ENCODE peak calls at places on chromosomes 7 and 10, in five cellular contexts. A is midbrain; W is BJ; L is smooth muscle cell of the brain vasculature; Q is activated CD8-positive, alpha-beta memory T cell treated with anti-CD3 and anti-CD28 coated beads, Interleukin-2, amount 50 U/mL, for 4 hours. U is an unnamed sample.

GRCh38 chr7:135930565-135931423 is 46.4 kb downstream of the MTPN start:
- DNase-seq in A (no peak), W (peak), L (no peak), Q (no peak), U (no peak)

GRCh38 chr10:121425623-121426022 is 172.6 kb downstream of the FGFR2 start:
- DNase-seq in A (no peak), W (no peak), L (no peak), Q (no peak), U (no peak)

GRCh38 chr7:36315309-36315948 is 74.2 kb upstream of the ANLN start:
- DNase-seq in A (no peak), W (no peak), L (no peak), Q (no peak), U (no peak)

GRCh38 chr7:113188396-113188795 is 70.0 kb upstream of the SMIM30 start:
- DNase-seq in A (no peak), W (no peak), L (no peak), Q (no peak), U (no peak)

GRCh38 chr10:35194471-35194870 is 67.8 kb downstream of the CREM start:
- DNase-seq in A (no peak), W (no peak), L (no peak), Q (no peak), U (no peak)

GRCh38 chr10:21406595-21407218 is 118.8 kb downstream of the SKIDA1 start:
- DNase-seq in A (no peak), W (no peak), L (no peak), Q (no peak), U (no peak)

GRCh38 chr7:151891753-151892152 is 14.8 kb upstream of the PRKAG2 start:
- DNase-seq in A (no peak), W (no peak), L (no peak), Q (no peak), U (no peak)

GRCh38 chr7:106216517-106217088 is 68.2 kb downstream of the NAMPT start:
- DNase-seq in A (no peak), W (peak), L (peak), Q (no peak), U (peak)

GRCh38 chr10:59626523-59626869 is 83.2 kb downstream of the SLC16A9 start:
- DNase-seq in A (no peak), W (no peak), L (no peak), Q (no peak), U (no peak)

GRCh38 chr7:140049339-140050024 is 13.3 kb downstream of the PARP12 start:
- DNase-seq in A (no peak), W (no peak), L (no peak), Q (no peak), U (no peak)

GRCh38 chr10:69961864-69962745 is 90.5 kb upstream of the MACROH2A2 start:
- DNase-seq in A (no peak), W (no peak), L (no peak), Q (no peak), U (no peak)

GRCh38 chr7:105367458-105367857 is 21.3 kb downstream of the SRPK2 start:
- DNase-seq in A (no peak), W (no peak), L (no peak), Q (no peak), U (no peak)

GRCh38 chr10:3478153-3478552 is 305.6 kb upstream of the PITRM1 start:
- DNase-seq in A (no peak), W (no peak), L (no peak), Q (no peak), U (no peak)

GRCh38 chr7:47940482-47941001 is 7.7 kb downstream of the PKD1L1 start:
- DNase-seq in A (no peak), W (peak), L (no peak), Q (no peak), U (no peak)

GRCh38 chr7:141452911-141453310 is 98.3 kb upstream of the AGK start:
- DNase-seq in A (no peak), W (no peak), L (no peak), Q (no peak), U (no peak)

GRCh38 chr10:43931308-43931930 is 282.7 kb upstream of the ZNF32 start:
- DNase-seq in A (no peak), W (peak), L (peak), Q (no peak), U (no peak)

GRCh38 chr7:138980575-138981285 is 459 bp downstream of the KIAA1549 start:
- DNase-seq in A (no peak), W (no peak), L (no peak), Q (no peak), U (no peak)

GRCh38 chr10:120336910-120337540 is 120.0 kb upstream of the PLPP4 start:
- DNase-seq in A (peak), W (no peak), L (no peak), Q (peak), U (peak)

GRCh38 chr7:82234457-82235049 is 209.0 kb downstream of the CACNA2D1 start:
- DNase-seq in A (peak), W (no peak), L (peak), Q (no peak), U (no peak)

GRCh38 chr10:113666682-113667252 is 2.9 kb upstream of the NRAP start:
- DNase-seq in A (no peak), W (no peak), L (no peak), Q (no peak), U (no peak)

GRCh38 chr7:92875719-92876118 is 39.3 kb upstream of the CDK6 start:
- DNase-seq in A (no peak), W (no peak), L (no peak), Q (no peak), U (no peak)

GRCh38 chr10:48506147-48506917 is 98.5 kb downstream of the ARHGAP22 start:
- DNase-seq in A (no peak), W (no peak), L (no peak), Q (no peak), U (no peak)

GRCh38 chr10:35516102-35516670 is 89.0 kb upstream of the GJD4 start:
- DNase-seq in A (no peak), W (no peak), L (no peak), Q (no peak), U (no peak)

U was measured in pulmonary artery endothelial cell.